ENCODE peak calls at places on chromosomes 1 and 21, in eight cellular contexts. X, P, B, U, O, S, Y and L are unnamed samples.

GRCh38 chr1:2495546-2495945 is 19.5 kb downstream of the PLCH2 start:
- DNase-seq in X (no peak), P (no peak), B (no peak), U (no peak), O (no peak), S (no peak), Y (no peak), L (no peak)

GRCh38 chr21:45993210-45994085 is 11.9 kb downstream of the COL6A1 start:
- DNase-seq in X (no peak), P (no peak), B (no peak), U (peak; percentile 0), O (no peak), S (no peak), Y (no peak), L (no peak)

GRCh38 chr1:78497196-78497595 is 6.4 kb downstream of the PTGFR start:
- DNase-seq in X (no peak), P (no peak), B (no peak), U (no peak), O (no peak), S (no peak), Y (no peak), L (no peak)

GRCh38 chr1:184724843-184725242 is 29.8 kb downstream of the EDEM3 start:
- DNase-seq in X (no peak), P (no peak), B (no peak), U (no peak), O (no peak), S (no peak), Y (no peak), L (no peak)

GRCh38 chr1:181099152-181100014 is 10.9 kb downstream of the IER5 start:
- DNase-seq in X (peak; percentile 38), P (peak; percentile 16), B (no peak), U (no peak), O (no peak), S (no peak), Y (no peak), L (peak; percentile 86)

GRCh38 chr1:37497832-37498231 is 16.7 kb downstream of the MEAF6 start:
- DNase-seq in X (no peak), P (no peak), B (no peak), U (no peak), O (no peak), S (no peak), Y (peak; percentile 86), L (no peak)

GRCh38 chr1:156004843-156005593 is 15.7 kb downstream of the SSR2 start:
- DNase-seq in X (no peak), P (no peak), B (peak; percentile 39), U (peak; percentile 12), O (no peak), S (no peak), Y (peak; percentile 57), L (peak; percentile 26)

GRCh38 chr21:46189213-46189958 is 5.1 kb upstream of the SPATC1L start:
- DNase-seq in X (no peak), P (no peak), B (no peak), U (no peak), O (no peak), S (no peak), Y (no peak), L (no peak)

GRCh38 chr21:41932191-41932575 is 21.6 kb downstream of the C2CD2 start:
- DNase-seq in X (no peak), P (no peak), B (no peak), U (no peak), O (no peak), S (no peak), Y (no peak), L (peak; percentile 17)